ENCODE peak calls at places on chromosomes 3 and 15, in seven cellular contexts. J, T, O, F, L, B and R are unnamed samples.

GRCh38 chr15:100769975-100770340 is 109.7 kb upstream of the ALDH1A3 start:
- DNase-seq in B (peak; percentile 21), J (no peak), F (no peak), L (no peak), T (no peak), O (no peak), R (no peak)

GRCh38 chr3:65597225-65597951 is 441.3 kb downstream of the MAGI1 start:
- DNase-seq in F (no peak), L (peak; percentile 88), B (peak; percentile 87), O (no peak), T (no peak), J (no peak), R (no peak)

GRCh38 chr3:52403955-52404354 is 40.9 kb downstream of the SEMA3G start:
- DNase-seq in L (no peak), J (no peak), O (no peak), F (no peak), B (no peak), T (no peak), R (no peak)

GRCh38 chr3:144893980-144894379 is 922.4 kb downstream of the DIPK2A start:
- DNase-seq in L (no peak), F (no peak), B (no peak), O (no peak), J (no peak), T (no peak), R (no peak)

GRCh38 chr15:98668566-98669308 is 20.4 kb downstream of the IGF1R start:
- DNase-seq in T (peak; percentile 28), L (no peak), J (peak; percentile 38), O (no peak), F (no peak), B (no peak), R (no peak)

GRCh38 chr3:19539488-19540395 is 391.4 kb downstream of the KCNH8 start:
- DNase-seq in O (no peak), J (peak; percentile 47), L (no peak), B (no peak), F (no peak), T (no peak), R (no peak)

GRCh38 chr3:88321696-88322095 is 171.9 kb downstream of the C3orf38 start:
- DNase-seq in F (no peak), J (no peak), O (no peak), T (no peak), L (no peak), B (no peak), R (no peak)

GRCh38 chr3:32406481-32407408 is 15.1 kb downstream of the CMTM7 start:
- DNase-seq in O (no peak), B (no peak), L (no peak), F (no peak), T (no peak), J (no peak), R (no peak)

GRCh38 chr3:14524920-14525660 is 15.1 kb downstream of the GRIP2 start:
- DNase-seq in F (no peak), B (no peak), O (no peak), J (no peak), L (no peak), T (no peak), R (no peak)

GRCh38 chr15:60520825-60521368 is 42.0 kb upstream of the ICE2 start:
- DNase-seq in L (no peak), T (peak; percentile 57), O (peak; percentile 63), J (no peak), F (peak; percentile 80), B (peak; percentile 54), R (peak; percentile 81)

GRCh38 chr3:106068386-106068785 is 199.6 kb upstream of the CBLB start:
- DNase-seq in J (no peak), L (no peak), T (no peak), O (no peak), B (no peak), F (no peak), R (no peak)

GRCh38 chr3:109702252-109702651 is 364.9 kb upstream of the DPPA4 start:
- DNase-seq in T (no peak), B (no peak), O (no peak), J (no peak), L (no peak), F (no peak), R (no peak)

GRCh38 chr3:78139166-78139565 is 1099.3 kb downstream of the ROBO2 start:
- DNase-seq in B (no peak), O (no peak), J (no peak), F (no peak), L (no peak), T (no peak), R (no peak)

GRCh38 chr3:152174876-152175575 is 93.7 kb upstream of the MBNL1 start:
- DNase-seq in L (no peak), F (no peak), T (no peak), O (no peak), B (no peak), J (no peak), R (no peak)

GRCh38 chr3:74897006-74897405 is 282.5 kb upstream of the CNTN3 start:
- DNase-seq in B (peak; percentile 56), O (no peak), J (no peak), L (no peak), T (no peak), F (no peak), R (peak; percentile 5)

GRCh38 chr3:45978348-45978747 is 17.3 kb downstream of the FYCO1 start:
- DNase-seq in O (no peak), B (no peak), T (no peak), F (no peak), L (no peak), J (no peak), R (peak; percentile 46)

GRCh38 chr3:157360044-157360443 is 76.6 kb upstream of the PTX3 start:
- DNase-seq in O (no peak), L (no peak), T (peak; percentile 26), F (no peak), J (no peak), B (no peak), R (no peak)

GRCh38 chr3:81378552-81379288 is 382.7 kb downstream of the GBE1 start:
- DNase-seq in B (no peak), J (no peak), L (no peak), F (no peak), T (no peak), O (no peak), R (no peak)

GRCh38 chr3:17964113-17964512 is 221.7 kb upstream of the TBC1D5 start:
- DNase-seq in B (no peak), T (no peak), O (no peak), J (no peak), L (no peak), F (no peak), R (no peak)

GRCh38 chr15:70164910-70165791 is 67.4 kb upstream of the TLE3 start:
- DNase-seq in T (no peak), F (no peak), L (no peak), J (no peak), B (no peak), O (peak; percentile 25), R (no peak)

GRCh38 chr3:169146112-169146665 is 517.3 kb downstream of the MECOM start:
- DNase-seq in L (no peak), J (no peak), O (no peak), B (no peak), T (no peak), F (peak; percentile 82), R (peak; percentile 49)

GRCh38 chr3:128849776-128850542 is 29.5 kb upstream of the ACAD9 start:
- DNase-seq in J (no peak), O (no peak), L (no peak), T (no peak), F (peak; percentile 46), B (peak; percentile 83), R (peak; percentile 43)

GRCh38 chr3:72694398-72694797 is 153.8 kb downstream of the SHQ1 start:
- DNase-seq in B (no peak), F (no peak), L (no peak), J (no peak), T (no peak), O (no peak), R (no peak)

GRCh38 chr3:101262393-101263240 is 57.8 kb downstream of the IMPG2 start:
- DNase-seq in F (no peak), B (no peak), T (no peak), L (no peak), O (no peak), J (no peak), R (no peak)

GRCh38 chr3:153295906-153296305 is 133.9 kb downstream of the RAP2B start:
- DNase-seq in F (no peak), J (no peak), B (no peak), L (no peak), T (no peak), O (no peak), R (no peak)
- TF ChIP-seq JUND in F (no peak), J (no peak), B (no peak), L (no peak), T (no peak), O (no peak), R (no peak)

DNA sequence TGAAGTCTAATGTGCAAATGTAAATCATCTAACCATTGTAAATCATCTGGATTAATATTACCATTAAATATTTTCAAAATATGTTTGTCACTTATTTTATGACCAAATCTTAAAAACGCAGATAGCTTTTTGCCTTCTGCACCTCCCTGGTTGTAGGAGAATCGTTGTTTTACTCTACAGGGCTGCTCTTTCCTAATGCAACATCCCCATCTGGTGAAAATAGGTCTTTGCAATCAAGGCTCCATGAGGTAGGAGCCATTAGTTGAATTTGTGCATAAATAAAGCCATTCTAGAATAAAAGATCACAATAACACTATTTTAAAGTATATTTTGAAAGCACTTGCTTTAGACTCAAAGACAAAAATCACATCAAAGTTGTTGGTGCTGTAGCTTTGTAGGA is 535.6 kb upstream of the AGTR1 start:
- DNase-seq in F (no peak), T (no peak), L (no peak), J (no peak), B (no peak), O (no peak), R (no peak)
- TF ChIP-seq JUND in F (no peak), T (no peak), L (no peak), J (no peak), B (no peak), O (no peak), R (no peak)

GRCh38 chr15:36271048-36271447 is 308.4 kb upstream of the CDIN1 start:
- DNase-seq in J (no peak), T (no peak), L (peak; percentile 15), F (no peak), B (no peak), O (no peak), R (no peak)
- TF ChIP-seq JUND in J (no peak), T (no peak), L (no peak), F (no peak), B (no peak), O (no peak), R (no peak)

GRCh38 chr3:50444782-50445181 is 58.7 kb downstream of the CACNA2D2 start:
- DNase-seq in B (no peak), T (no peak), L (no peak), J (no peak), O (no peak), F (no peak), R (no peak)

GRCh38 chr3:50442940-50443579 is 60.4 kb downstream of the CACNA2D2 start:
- DNase-seq in O (no peak), J (no peak), B (no peak), L (no peak), T (no peak), F (no peak), R (no peak)

GRCh38 chr3:50447290-50447840 is 56.1 kb downstream of the CACNA2D2 start:
- DNase-seq in J (no peak), F (no peak), L (no peak), O (no peak), B (no peak), T (no peak), R (no peak)

GRCh38 chr3:50444213-50444612 is 59.2 kb downstream of the CACNA2D2 start:
- DNase-seq in B (no peak), F (no peak), L (no peak), O (no peak), J (no peak), T (no peak), R (no peak)

GRCh38 chr3:50445919-50446318 is 57.5 kb downstream of the CACNA2D2 start:
- DNase-seq in L (no peak), J (no peak), O (peak; percentile 84), T (no peak), B (no peak), F (no peak), R (peak; percentile 81)
- TF ChIP-seq JUND in L (no peak), J (no peak), O (no peak), T (no peak), B (no peak), F (no peak), R (no peak)